ENCODE peak calls at places on chromosomes 2 and 18, in nine cellular contexts. Z is fibroblast of the aortic adventitia, X is AG04449, E is GM12878, H is AG09309, K is aorta, P is WERI-Rb-1, L is astrocyte, G is GM23248. R is an unnamed sample.

GRCh38 chr2:227849906-227850305 is 21.5 kb upstream of the DAW1 start:
- DNase-seq in Z (peak; percentile 80), E (no peak), K (no peak), X (no peak), H (peak; percentile 21), G (peak; percentile 87), L (peak; percentile 71), P (no peak), R (no peak)

GRCh38 chr2:126797622-126798275 is 100.9 kb upstream of the TEX51 start:
- DNase-seq in E (no peak), X (no peak), P (no peak), Z (no peak), K (no peak), L (no peak), G (no peak), H (no peak), R (no peak)

GRCh38 chr2:214881647-214882205 is 72.2 kb upstream of the BARD1 start:
- DNase-seq in E (peak; percentile 13), P (no peak), G (peak; percentile 23), Z (peak; percentile 43), K (no peak), X (no peak), H (no peak), L (peak; percentile 59), R (peak; percentile 57)

GRCh38 chr2:99845291-99845690 is 297.1 kb downstream of the AFF3 start:
- DNase-seq in H (no peak), X (no peak), K (no peak), G (no peak), L (peak; percentile 29), P (no peak), Z (no peak), E (no peak), R (no peak)

GRCh38 chr2:149314687-149315086 is 15.7 kb upstream of the LYPD6 start:
- DNase-seq in K (no peak), H (no peak), E (no peak), P (no peak), Z (no peak), L (no peak), G (no peak), X (no peak), R (no peak)

GRCh38 chr2:229033816-229034215 is 237.3 kb downstream of the PID1 start:
- DNase-seq in Z (no peak), L (no peak), H (no peak), P (no peak), K (no peak), G (peak; percentile 3), E (no peak), X (no peak), R (peak; percentile 11)

GRCh38 chr2:42492691-42493467 is 903 bp downstream of the KCNG3 start:
- DNase-seq in Z (no peak), K (no peak), H (no peak), X (no peak), E (no peak), G (peak; percentile 12), L (no peak), P (peak; percentile 17), R (peak; percentile 18)

GRCh38 chr2:149470046-149470445 is 117.5 kb downstream of the MMADHC start:
- DNase-seq in P (no peak), E (no peak), H (no peak), L (no peak), Z (no peak), K (no peak), X (no peak), G (no peak), R (no peak)

GRCh38 chr2:240928476-240929363 is 22.6 kb downstream of the CROCC2 start:
- DNase-seq in Z (no peak), E (no peak), L (no peak), P (peak; percentile 9), X (no peak), K (peak; percentile 38), G (no peak), H (no peak), R (no peak)

GRCh38 chr2:110105608-110106467 is 9.8 kb downstream of the MALL start:
- DNase-seq in Z (peak; percentile 78), L (peak; percentile 87), P (no peak), X (no peak), E (no peak), K (no peak), H (peak; percentile 86), G (peak; percentile 77), R (peak; percentile 31)

GRCh38 chr2:239391286-239392071 is 9.3 kb downstream of the HDAC4 start:
- DNase-seq in L (no peak), X (no peak), G (no peak), H (no peak), P (no peak), E (no peak), Z (no peak), K (no peak), R (no peak)

GRCh38 chr2:201158111-201158929 is 24.6 kb upstream of the CASP10 start:
- DNase-seq in X (no peak), H (peak; percentile 49), G (peak; percentile 78), E (peak; percentile 77), K (peak; percentile 85), L (peak; percentile 71), P (peak; percentile 76), Z (peak; percentile 93), R (peak; percentile 91)

DNA sequence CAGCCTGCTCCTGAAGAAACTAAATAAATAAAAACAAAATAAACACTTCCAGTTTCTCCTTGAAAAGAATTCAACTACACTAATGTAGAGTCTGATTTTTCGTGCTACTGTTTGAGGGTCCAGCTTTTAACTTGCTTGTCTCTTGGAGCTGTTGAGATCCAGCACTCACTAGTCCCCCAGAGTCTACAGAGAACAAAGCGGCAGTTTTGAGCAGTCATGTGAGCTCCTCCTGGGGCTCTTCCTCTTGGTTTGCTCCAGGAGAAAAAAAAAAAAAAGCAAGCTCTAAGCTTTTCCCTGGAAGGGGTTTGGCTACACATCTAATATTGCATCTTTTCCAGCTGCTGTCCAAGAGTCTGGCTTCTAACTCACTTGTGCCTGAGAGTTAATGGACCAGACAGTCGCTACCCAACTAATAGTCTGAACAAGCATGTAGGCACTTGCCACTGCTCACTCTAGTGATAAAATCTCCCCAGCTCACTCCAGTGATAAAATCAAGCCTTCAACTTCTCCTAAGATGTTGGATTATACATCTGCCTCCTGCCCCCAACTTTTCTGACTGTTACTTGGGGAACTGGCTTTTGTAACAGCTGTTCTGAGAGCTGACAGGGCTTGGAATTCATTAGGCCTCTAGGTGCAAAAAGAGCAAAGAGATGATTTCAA is 750.7 kb downstream of the LRP1B start:
- DNase-seq in P (no peak), E (no peak), G (no peak), Z (no peak), X (no peak), K (no peak), H (no peak), L (no peak), R (no peak)
- H3K4me3 ChIP-seq in P (no peak overlapping the region), E (no peak overlapping the region), G (no peak overlapping the region), Z (no peak overlapping the region), X (no peak overlapping the region), K (no peak overlapping the region), H (no peak overlapping the region), L (no peak overlapping the region), R (no peak overlapping the region)

GRCh38 chr2:235168174-235168979 is 216.6 kb downstream of the SH3BP4 start:
- DNase-seq in E (no peak), G (peak; percentile 4), P (peak; percentile 74), X (no peak), Z (no peak), L (no peak), K (no peak), H (no peak), R (no peak)

GRCh38 chr2:235171511-235172130 is 219.8 kb downstream of the SH3BP4 start:
- DNase-seq in H (peak; percentile 87), X (peak; percentile 76), K (no peak), G (peak; percentile 90), P (no peak), E (no peak), L (peak; percentile 72), Z (peak; percentile 77), R (peak; percentile 91)

GRCh38 chr2:235165631-235166030 is 213.8 kb downstream of the SH3BP4 start:
- DNase-seq in X (no peak), L (no peak), E (no peak), H (no peak), P (no peak), Z (peak; percentile 9), K (no peak), G (no peak), R (peak; percentile 12)

GRCh38 chr2:235170016-235170415 is 218.2 kb downstream of the SH3BP4 start:
- DNase-seq in L (peak; percentile 48), K (no peak), Z (peak; percentile 37), P (no peak), X (peak; percentile 33), E (no peak), G (peak; percentile 92), H (peak; percentile 55), R (peak; percentile 61)

DNA sequence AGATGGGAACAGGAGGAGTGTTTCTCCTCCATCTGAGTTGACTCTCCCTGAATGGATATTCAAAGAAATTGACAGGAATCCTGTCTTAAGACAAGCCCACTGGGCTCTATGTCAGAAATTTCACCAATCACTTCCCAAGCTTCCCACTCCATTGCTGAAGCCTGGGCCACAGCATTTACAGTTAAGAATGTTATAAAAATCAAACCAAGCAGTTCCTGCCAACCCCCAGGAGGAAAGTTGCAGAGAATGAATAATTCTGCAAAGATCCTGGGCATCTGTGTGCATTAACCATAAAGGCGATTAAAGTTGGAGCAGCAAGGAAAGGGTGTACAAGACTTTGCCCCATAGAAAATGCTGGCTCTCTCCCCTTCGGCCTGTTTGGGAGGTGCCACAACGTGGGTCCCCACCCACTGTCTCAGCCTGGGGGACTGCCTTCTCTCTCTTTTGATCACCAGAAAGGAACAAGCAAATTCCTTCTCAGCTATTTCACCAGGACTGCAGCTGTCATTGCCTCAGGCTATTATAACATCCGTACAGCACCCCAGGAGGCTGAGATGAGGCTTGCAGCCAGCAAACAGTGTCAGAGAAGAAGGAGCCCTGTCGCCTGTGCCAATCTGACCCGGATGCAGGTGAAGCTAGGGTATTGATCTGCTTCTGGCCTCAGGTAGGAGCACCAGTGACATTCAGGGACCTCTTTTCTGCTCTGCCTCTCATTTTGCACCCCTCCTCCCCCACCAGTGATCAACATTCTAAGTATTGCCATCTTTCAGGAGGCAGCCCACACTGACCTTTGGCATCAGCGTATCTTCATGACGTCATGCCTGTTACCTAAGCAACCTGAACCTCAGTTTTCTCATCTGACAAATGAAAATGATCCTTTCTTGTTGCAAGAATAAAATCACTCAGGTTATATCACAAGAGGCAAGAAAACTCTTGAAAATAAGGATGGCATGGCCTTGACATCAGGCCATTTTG is 219.0 kb downstream of the SH3BP4 start:
- DNase-seq in Z (peak; percentile 65), X (peak; percentile 55), K (no peak), E (no peak), G (peak; percentile 95), L (peak; percentile 42), H (peak; percentile 67), P (peak; percentile 29), R (peak; percentile 78)
- H3K4me3 ChIP-seq in Z (no peak overlapping the region), X (peak overlapping the region; percentile 21), K (no peak overlapping the region), E (no peak overlapping the region), G (peak overlapping the region; percentile 45), L (no peak overlapping the region), H (no peak overlapping the region), P (no peak overlapping the region), R (no peak overlapping the region)

GRCh38 chr2:231615058-231615671 is 22.5 kb downstream of the TEX44 start:
- DNase-seq in L (no peak), X (no peak), P (no peak), E (no peak), H (no peak), G (no peak), K (no peak), Z (no peak), R (peak; percentile 27)
- H3K4me3 ChIP-seq in L (peak overlapping the region; percentile 47), X (peak overlapping the region; percentile 48), P (no peak overlapping the region), E (peak overlapping the region; percentile 78), H (peak overlapping the region; percentile 1), G (peak overlapping the region; percentile 69), K (no peak overlapping the region), Z (no peak overlapping the region), R (peak overlapping the region; percentile 54)

DNA sequence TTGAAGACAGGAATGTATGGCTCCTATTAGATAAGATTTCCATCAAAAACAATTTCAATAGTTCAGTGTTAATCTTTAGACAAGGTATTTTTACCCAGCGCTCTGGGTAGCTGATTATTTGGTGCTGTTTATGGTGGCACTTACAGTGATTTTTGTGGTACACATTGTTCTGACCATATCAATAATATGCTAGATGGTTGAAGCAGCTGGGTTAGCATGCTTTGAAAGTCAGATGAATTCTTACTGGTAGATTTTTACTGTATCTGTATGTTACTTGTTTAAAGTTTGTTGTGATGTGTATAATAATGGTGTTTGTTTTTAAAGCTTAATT is 6.3 kb downstream of the SOCS6 start:
- DNase-seq in Z (no peak), H (no peak), G (no peak), K (no peak), P (no peak), L (no peak), E (no peak), X (no peak), R (no peak)
- H3K4me3 ChIP-seq in Z (no peak overlapping the region), H (no peak overlapping the region), G (peak overlapping the region; percentile 50), K (no peak overlapping the region), P (no peak overlapping the region), L (no peak overlapping the region), E (no peak overlapping the region), X (no peak overlapping the region), R (no peak overlapping the region)